ENCODE peak calls at places on chromosome 6, in five cellular contexts. V is esophagus muscularis mucosa, A is bronchial epithelial cell, L is OCI-LY7, R is cardiac muscle cell. H is an unnamed sample.

GRCh38 chr6:133393891-133394290 is 152.7 kb downstream of the EYA4 start:
- DNase-seq in V (no peak), A (no peak), L (no peak), R (no peak), H (no peak)

GRCh38 chr6:168148231-168148849 is 69.3 kb upstream of the FRMD1 start:
- DNase-seq in V (peak), A (no peak), L (no peak), R (no peak), H (no peak)

GRCh38 chr6:139449611-139450000 is 75.2 kb upstream of the CITED2 start:
- DNase-seq in V (no peak), A (peak), L (no peak), R (peak), H (no peak)

GRCh38 chr6:146972526-146972925 is 231.7 kb upstream of the STXBP5 start:
- DNase-seq in V (no peak), A (no peak), L (no peak), R (no peak), H (no peak)

GRCh38 chr6:18307006-18307405 is 42.7 kb upstream of the DEK start:
- DNase-seq in V (no peak), A (peak), L (no peak), R (peak), H (no peak)

GRCh38 chr6:24882835-24883555 is 52.8 kb downstream of the RIPOR2 start:
- DNase-seq in V (no peak), A (no peak), L (no peak), R (no peak), H (peak)

GRCh38 chr6:21887301-21888185 is 294.0 kb downstream of the SOX4 start:
- DNase-seq in V (no peak), A (no peak), L (no peak), R (peak), H (no peak)

GRCh38 chr6:36333889-36334288 is 2.8 kb downstream of the BNIP5 start:
- DNase-seq in V (no peak), A (no peak), L (no peak), R (peak), H (no peak)

GRCh38 chr6:163627274-163628062 is 212.9 kb downstream of the QKI start:
- DNase-seq in V (no peak), A (no peak), L (no peak), R (no peak), H (peak)

GRCh38 chr6:31060162-31060561 is 49.9 kb downstream of the MUC22 start:
- DNase-seq in V (no peak), A (no peak), L (no peak), R (no peak), H (no peak)

GRCh38 chr6:2196079-2196679 is 49.2 kb downstream of the GMDS start:
- DNase-seq in V (no peak), A (peak), L (peak), R (peak), H (peak)

GRCh38 chr6:50236164-50236563 is 186.4 kb upstream of the DEFB112 start:
- DNase-seq in V (no peak), A (peak), L (no peak), R (no peak), H (no peak)

DNA sequence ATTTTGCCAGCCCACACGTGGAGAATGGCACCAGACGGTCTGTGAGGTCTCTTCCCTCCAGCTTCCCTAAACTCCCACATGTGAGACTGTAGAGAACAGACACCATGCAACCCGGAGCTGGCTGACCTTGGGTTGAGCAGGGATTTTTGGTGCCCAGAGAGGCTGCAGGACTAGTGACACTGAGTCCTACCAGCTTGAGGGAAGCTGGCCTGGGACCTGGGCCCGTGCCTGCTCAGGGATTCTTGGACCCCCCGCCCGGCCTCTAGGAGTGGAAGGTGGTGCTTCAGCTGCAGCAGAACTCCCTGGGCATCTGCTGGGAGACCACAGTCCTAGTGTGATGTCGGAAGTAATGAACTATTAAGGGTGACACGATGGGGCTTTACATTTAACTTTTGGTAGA is 3.2 kb downstream of the PSMG4 start:
- DNase-seq in V (no peak), A (no peak), L (no peak), R (no peak), H (no peak)
- H3K4me3 ChIP-seq in V (no peak), A (no peak), L (no peak), R (no peak), H (no peak)

DNA sequence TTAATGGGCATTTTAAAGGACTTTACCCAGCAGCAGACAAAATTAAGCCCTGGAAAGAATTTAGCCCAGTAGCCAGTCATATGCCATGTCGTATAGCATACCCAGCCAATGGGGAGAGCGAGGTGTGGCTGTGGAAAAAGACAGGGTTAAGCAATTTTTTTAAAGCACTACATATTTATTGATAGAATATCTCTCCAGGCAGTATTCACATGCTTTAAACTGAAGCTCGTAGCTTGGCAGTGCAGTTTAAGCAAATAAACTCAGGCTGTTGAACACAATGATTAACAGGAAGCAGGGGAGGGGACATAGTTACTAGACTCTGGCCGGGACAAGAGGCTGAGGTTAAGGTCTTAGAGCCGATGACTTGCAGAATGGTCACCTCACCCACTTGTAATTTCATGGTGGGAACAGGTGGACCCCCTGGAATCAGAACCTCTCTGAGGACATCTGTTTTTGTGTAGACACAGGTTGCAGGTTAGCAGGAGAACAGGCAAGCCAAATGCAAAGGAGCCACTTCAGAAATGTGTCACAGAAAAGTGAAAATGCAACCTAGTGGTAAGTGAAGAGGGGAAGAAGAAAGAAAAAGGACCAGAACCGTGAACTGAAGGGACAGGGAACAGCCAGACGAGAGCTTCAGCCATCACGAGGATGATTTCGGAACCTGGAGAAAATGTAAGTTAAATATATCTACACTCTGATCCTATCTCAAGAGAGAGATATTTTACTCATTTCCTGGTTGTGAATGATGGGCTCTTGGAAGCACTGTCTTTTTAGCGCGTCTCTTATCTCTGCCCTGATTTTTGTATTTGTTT is 7.2 kb downstream of the GCNT2 start:
- DNase-seq in V (no peak), A (peak), L (peak), R (peak), H (peak)
- TF ChIP-seq CTCF in V (no peak), A (no peak), L (peak), R (no peak), H (no peak)

GRCh38 chr6:89034586-89035251 is 45.8 kb upstream of the PNRC1 start:
- DNase-seq in V (no peak), A (peak), L (no peak), R (peak), H (no peak)

GRCh38 chr6:89037156-89037900 is 43.2 kb upstream of the PNRC1 start:
- DNase-seq in V (no peak), A (peak), L (no peak), R (peak), H (no peak)

GRCh38 chr6:89032599-89032998 is 48.0 kb upstream of the PNRC1 start:
- DNase-seq in V (no peak), A (no peak), L (no peak), R (peak), H (peak)

GRCh38 chr6:89035252-89036106 is 45.1 kb upstream of the PNRC1 start:
- DNase-seq in V (peak), A (peak), L (no peak), R (peak), H (no peak)
- H3K4me3 ChIP-seq in V (peak), A (no peak), L (no peak), R (no peak), H (no peak)

GRCh38 chr6:162123797-162124196 is 603.8 kb downstream of the PRKN start:
- DNase-seq in V (peak), A (no peak), L (peak), R (peak), H (no peak)
- TF ChIP-seq CTCF in V (no peak), A (no peak), L (peak), R (peak), H (no peak)

GRCh38 chr6:100229512-100229911 is 235.2 kb downstream of the SIM1 start:
- DNase-seq in V (no peak), A (no peak), L (no peak), R (no peak), H (no peak)
- H3K4me3 ChIP-seq in V (peak), A (no peak), L (no peak), R (no peak), H (peak)

DNA sequence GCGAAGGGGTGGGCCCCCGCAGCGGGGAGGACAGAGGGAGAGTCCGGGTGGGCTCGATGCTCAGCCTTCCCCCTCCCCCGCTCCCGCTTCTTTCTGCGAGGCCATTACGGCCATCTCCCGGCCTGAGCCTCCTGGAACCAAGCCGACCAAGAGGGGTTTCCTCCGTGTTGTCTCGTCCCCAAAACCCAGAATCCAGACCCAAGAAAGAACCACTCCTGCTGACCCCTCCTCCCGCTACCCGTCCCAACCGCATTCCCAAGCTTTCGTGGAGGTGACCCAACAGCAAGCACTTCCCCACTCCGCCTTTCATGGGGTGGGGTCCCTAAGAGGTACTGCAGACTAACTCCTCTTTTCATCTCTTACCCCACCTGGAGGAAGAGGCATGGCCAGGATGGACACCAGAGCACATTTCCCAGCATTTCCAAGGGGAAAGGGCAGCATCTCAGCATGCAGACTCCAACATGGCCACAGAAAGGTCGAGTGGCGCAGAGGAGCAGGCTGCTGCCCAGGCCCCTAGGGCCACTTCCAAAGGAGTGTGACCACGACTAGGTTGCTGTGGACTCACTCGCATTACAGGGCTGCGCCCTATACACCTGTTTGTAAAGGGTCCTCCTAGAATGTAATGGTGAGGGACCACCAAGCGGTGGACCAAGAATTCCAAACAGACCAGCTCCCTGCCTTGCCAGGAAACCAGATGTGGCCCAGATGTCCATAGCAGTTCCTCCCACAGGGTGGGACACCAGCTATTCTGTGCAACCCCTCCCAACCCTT is 53.5 kb downstream of the MRPL14 start:
- DNase-seq in V (no peak), A (no peak), L (peak), R (no peak), H (peak)
- TF ChIP-seq CTCF in V (no peak), A (no peak), L (no peak), R (peak), H (peak)

DNA sequence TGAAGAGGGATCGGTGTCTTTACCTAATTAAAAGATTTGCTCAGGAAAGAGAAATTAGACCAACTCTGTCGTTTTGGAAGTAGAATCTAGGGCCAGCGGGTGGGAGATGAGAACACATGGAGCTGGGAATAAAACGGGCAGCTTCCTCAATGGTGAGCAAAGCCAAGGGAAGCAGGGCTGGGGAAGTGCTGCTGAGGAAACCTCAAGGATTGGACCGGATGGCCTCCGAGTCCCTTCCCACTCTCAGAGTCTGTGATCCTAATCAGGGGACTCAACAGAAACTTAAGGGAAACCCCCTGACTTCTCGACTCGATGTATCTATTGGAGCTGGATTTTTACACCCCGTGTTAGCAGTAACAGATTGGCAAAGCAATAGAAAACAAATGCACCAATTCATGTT is 10.8 kb downstream of the GCNT2 start:
- DNase-seq in V (no peak), A (no peak), L (peak), R (no peak), H (peak)
- H3K4me3 ChIP-seq in V (no peak), A (no peak), L (peak), R (no peak), H (peak)

GRCh38 chr6:105402090-105402980 is 547 bp downstream of the PREP start:
- DNase-seq in V (peak), A (no peak), L (peak), R (peak), H (peak)
- TF ChIP-seq CTCF in V (no peak), A (no peak), L (no peak), R (no peak), H (no peak)

GRCh38 chr6:34143884-34144580 is 1.9 kb downstream of the GRM4 start:
- DNase-seq in V (no peak), A (no peak), L (peak), R (peak), H (peak)
- H3K4me3 ChIP-seq in V (peak), A (peak), L (no peak), R (peak), H (no peak)